ENCODE peak calls at places on chromosomes 11 and 22, in nine cellular contexts. E is naive thymus-derived CD4-positive, alpha-beta T cell; K is Right ventricle myocardium superior; O is posterior cingulate gyrus; T is GM03348; M is NCI-H345; F is GM13977; S is DMS153; D is body of pancreas. R is an unnamed sample.

GRCh38 chr22:20238567-20239062 is 29.5 kb downstream of the RTN4R start:
- DNase-seq in E (peak; percentile 50), K (peak; percentile 59), O (no peak), T (peak; percentile 34), M (peak; percentile 45), F (peak; percentile 96), S (peak; percentile 13), D (peak; percentile 79), R (peak; percentile 76)

GRCh38 chr22:43441751-43442150 is 29.9 kb downstream of the MPPED1 start:
- DNase-seq in E (no peak), K (no peak), O (no peak), T (no peak), M (no peak), F (no peak), S (no peak), D (no peak), R (no peak)

GRCh38 chr11:119479685-119480275 is 56.8 kb upstream of the THY1 start:
- DNase-seq in E (no peak), K (no peak), O (no peak), T (peak; percentile 82), M (no peak), F (peak; percentile 53), S (no peak), D (no peak), R (peak; percentile 8)

GRCh38 chr11:103338621-103339484 is 229.6 kb downstream of the DYNC2H1 start:
- DNase-seq in E (no peak), K (no peak), O (no peak), T (peak; percentile 10), M (no peak), F (no peak), S (peak; percentile 4), D (no peak), R (no peak)

GRCh38 chr11:14506532-14506931 is 6.9 kb upstream of the COPB1 start:
- DNase-seq in E (no peak), K (no peak), O (no peak), T (peak; percentile 31), M (no peak), F (no peak), S (no peak), D (no peak), R (no peak)

GRCh38 chr22:32985899-32986772 is 72.0 kb downstream of the SYN3 start:
- DNase-seq in E (peak; percentile 29), K (peak; percentile 52), O (peak; percentile 49), T (peak; percentile 87), M (no peak), F (peak; percentile 70), S (peak; percentile 70), D (peak; percentile 69), R (peak; percentile 57)

GRCh38 chr11:35059040-35059439 is 79.9 kb upstream of the CD44 start:
- DNase-seq in E (no peak), K (no peak), O (no peak), T (no peak), M (no peak), F (no peak), S (no peak), D (no peak), R (no peak)

GRCh38 chr22:22030493-22031182 is 48.1 kb upstream of the TOP3B start:
- DNase-seq in E (no peak), K (peak; percentile 48), O (no peak), T (no peak), M (no peak), F (peak; percentile 74), S (no peak), D (no peak), R (no peak)

GRCh38 chr22:20105456-20106204 is 10.3 kb upstream of the RANBP1 start:
- DNase-seq in E (no peak), K (no peak), O (no peak), T (no peak), M (no peak), F (no peak), S (no peak), D (no peak), R (no peak)

GRCh38 chr11:30586251-30587144 is at the start of gene MPPED2:
- DNase-seq in E (peak; percentile 42), K (peak; percentile 64), O (peak; percentile 11), T (peak; percentile 45), M (peak; percentile 22), F (peak; percentile 77), S (no peak), D (peak; percentile 58), R (peak; percentile 9)